ENCODE peak calls at places on chromosomes 5 and 9, in five cellular contexts. One of them, this sample, is unnamed.
A peak's percentile ranks its signal among the peaks of the same experiment; 100 is the strongest.

GRCh38 chr9:122816163-122816867 is 12.1 kb downstream of the PDCL start:
- DNase-seq in OCI-LY7: no peak
- DNase-seq in mesenchymal stem cell: no peak
- DNase-seq in neuronal stem cell: no peak
- DNase-seq in fibroblast of lung: no peak
- DNase-seq in this sample: no peak

GRCh38 chr9:131432597-131433301 is 38.9 kb downstream of the PRRC2B start:
- DNase-seq in OCI-LY7: no peak
- DNase-seq in mesenchymal stem cell: peak; percentile 94
- DNase-seq in neuronal stem cell: no peak
- DNase-seq in fibroblast of lung: peak; percentile 93
- DNase-seq in this sample: no peak

GRCh38 chr5:13553896-13554295 is 390.6 kb downstream of the DNAH5 start:
- DNase-seq in OCI-LY7: no peak
- DNase-seq in mesenchymal stem cell: no peak
- DNase-seq in neuronal stem cell: peak; percentile 49
- DNase-seq in fibroblast of lung: no peak
- DNase-seq in this sample: peak; percentile 76

GRCh38 chr5:119105971-119106370 is 35.1 kb downstream of the DMXL1 start:
- DNase-seq in OCI-LY7: no peak
- DNase-seq in mesenchymal stem cell: no peak
- DNase-seq in neuronal stem cell: peak; percentile 12
- DNase-seq in fibroblast of lung: no peak
- DNase-seq in this sample: peak; percentile 67

GRCh38 chr9:17843236-17843635 is 264.4 kb downstream of the SH3GL2 start:
- DNase-seq in OCI-LY7: no peak
- DNase-seq in mesenchymal stem cell: no peak
- DNase-seq in neuronal stem cell: no peak
- DNase-seq in fibroblast of lung: no peak
- DNase-seq in this sample: no peak

GRCh38 chr5:61289669-61290363 is 42.2 kb upstream of the ZSWIM6 start:
- DNase-seq in OCI-LY7: no peak
- DNase-seq in mesenchymal stem cell: peak; percentile 20
- DNase-seq in neuronal stem cell: no peak
- DNase-seq in fibroblast of lung: no peak
- DNase-seq in this sample: no peak

GRCh38 chr9:91089405-91090131 is 272.1 kb downstream of the AUH start:
- DNase-seq in OCI-LY7: peak; percentile 61
- DNase-seq in mesenchymal stem cell: peak; percentile 60
- DNase-seq in neuronal stem cell: no peak
- DNase-seq in fibroblast of lung: peak; percentile 83
- DNase-seq in this sample: peak; percentile 28

GRCh38 chr5:178364326-178364675 is 131.7 kb upstream of the PHYKPL start:
- DNase-seq in OCI-LY7: no peak
- DNase-seq in mesenchymal stem cell: no peak
- DNase-seq in neuronal stem cell: no peak
- DNase-seq in fibroblast of lung: no peak
- DNase-seq in this sample: no peak

GRCh38 chr5:79829260-79829659 is 139.6 kb downstream of the CMYA5 start:
- DNase-seq in OCI-LY7: peak; percentile 14
- DNase-seq in mesenchymal stem cell: peak; percentile 2
- DNase-seq in neuronal stem cell: no peak
- DNase-seq in fibroblast of lung: no peak
- DNase-seq in this sample: peak; percentile 71

GRCh38 chr5:151037561-151038291 is 17.3 kb downstream of the GPX3 start:
- DNase-seq in OCI-LY7: no peak
- DNase-seq in mesenchymal stem cell: peak; percentile 80
- DNase-seq in neuronal stem cell: no peak
- DNase-seq in fibroblast of lung: peak; percentile 87
- DNase-seq in this sample: no peak

GRCh38 chr5:102561894-102562760 is 63.3 kb upstream of the SLCO6A1 start:
- DNase-seq in OCI-LY7: peak; percentile 16
- DNase-seq in mesenchymal stem cell: peak; percentile 36
- DNase-seq in neuronal stem cell: peak; percentile 27
- DNase-seq in fibroblast of lung: peak; percentile 8
- DNase-seq in this sample: peak; percentile 67
- H3K4me2 ChIP-seq in OCI-LY7: no peak overlapping the region
- H3K4me2 ChIP-seq in mesenchymal stem cell: no peak overlapping the region
- H3K4me2 ChIP-seq in neuronal stem cell: no peak overlapping the region
- H3K4me2 ChIP-seq in fibroblast of lung: no peak overlapping the region
- H3K4me2 ChIP-seq in this sample: no peak overlapping the region

DNA sequence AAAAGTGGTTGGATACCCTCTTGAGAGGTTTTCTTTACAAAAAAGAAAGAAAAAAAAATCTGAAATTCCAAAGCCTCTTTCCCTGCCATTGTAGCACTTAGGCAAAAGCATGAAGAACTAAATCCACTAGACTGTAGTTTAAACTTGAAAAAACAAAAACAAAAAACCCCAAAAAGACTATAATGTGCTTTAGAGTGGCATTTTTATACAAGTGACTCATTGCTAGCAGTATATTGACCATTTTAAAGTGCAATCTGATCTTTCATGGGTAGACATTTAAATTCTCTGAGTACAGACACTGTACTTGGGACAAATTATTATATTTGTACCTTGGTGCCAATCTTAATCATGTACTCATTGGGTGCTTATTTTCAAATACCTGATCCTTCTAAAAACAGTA is 50.8 kb downstream of the NDFIP1 start:
- DNase-seq in OCI-LY7: no peak
- DNase-seq in mesenchymal stem cell: no peak
- DNase-seq in neuronal stem cell: no peak
- DNase-seq in fibroblast of lung: no peak
- DNase-seq in this sample: no peak
- H3K27ac ChIP-seq in OCI-LY7: no peak overlapping the region
- H3K27ac ChIP-seq in mesenchymal stem cell: no peak overlapping the region
- H3K27ac ChIP-seq in neuronal stem cell: no peak overlapping the region
- H3K27ac ChIP-seq in fibroblast of lung: no peak overlapping the region
- H3K27ac ChIP-seq in this sample: no peak overlapping the region

GRCh38 chr9:135714242-135715055 is 12.5 kb downstream of the KCNT1 start:
- DNase-seq in OCI-LY7: no peak
- DNase-seq in mesenchymal stem cell: no peak
- DNase-seq in neuronal stem cell: peak; percentile 65
- DNase-seq in fibroblast of lung: no peak
- DNase-seq in this sample: peak; percentile 85
- H3K4me2 ChIP-seq in OCI-LY7: no peak overlapping the region
- H3K4me2 ChIP-seq in mesenchymal stem cell: no peak overlapping the region
- H3K4me2 ChIP-seq in neuronal stem cell: peak overlapping the region; percentile 94
- H3K4me2 ChIP-seq in fibroblast of lung: no peak overlapping the region
- H3K4me2 ChIP-seq in this sample: peak overlapping the region; percentile 71

DNA sequence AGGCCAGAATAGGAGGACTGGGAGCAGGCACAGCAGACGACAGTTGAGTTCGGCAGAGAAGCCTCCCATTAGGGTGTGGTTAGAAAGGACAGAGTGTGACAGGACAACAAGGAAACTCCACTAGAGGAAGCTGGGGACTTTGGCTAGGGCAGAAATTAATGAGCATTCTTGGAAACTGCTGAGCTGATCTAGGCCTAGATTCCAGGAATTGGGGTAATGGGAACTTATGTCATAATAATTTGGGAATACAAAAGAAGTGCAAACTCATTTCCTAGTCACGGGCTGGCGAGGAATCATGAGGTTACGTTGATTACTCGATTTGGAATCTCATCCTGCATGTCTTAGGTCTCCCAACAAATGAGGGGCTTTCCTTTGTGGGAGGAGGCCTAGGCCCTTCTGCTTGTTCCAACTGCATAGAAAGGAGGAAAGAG is 144.6 kb upstream of the RPS23 start:
- DNase-seq in OCI-LY7: no peak
- DNase-seq in mesenchymal stem cell: no peak
- DNase-seq in neuronal stem cell: no peak
- DNase-seq in fibroblast of lung: peak; percentile 43
- DNase-seq in this sample: no peak
- H3K27ac ChIP-seq in OCI-LY7: no peak overlapping the region
- H3K27ac ChIP-seq in mesenchymal stem cell: no peak overlapping the region
- H3K27ac ChIP-seq in neuronal stem cell: no peak overlapping the region
- H3K27ac ChIP-seq in fibroblast of lung: no peak overlapping the region
- H3K27ac ChIP-seq in this sample: no peak overlapping the region

DNA sequence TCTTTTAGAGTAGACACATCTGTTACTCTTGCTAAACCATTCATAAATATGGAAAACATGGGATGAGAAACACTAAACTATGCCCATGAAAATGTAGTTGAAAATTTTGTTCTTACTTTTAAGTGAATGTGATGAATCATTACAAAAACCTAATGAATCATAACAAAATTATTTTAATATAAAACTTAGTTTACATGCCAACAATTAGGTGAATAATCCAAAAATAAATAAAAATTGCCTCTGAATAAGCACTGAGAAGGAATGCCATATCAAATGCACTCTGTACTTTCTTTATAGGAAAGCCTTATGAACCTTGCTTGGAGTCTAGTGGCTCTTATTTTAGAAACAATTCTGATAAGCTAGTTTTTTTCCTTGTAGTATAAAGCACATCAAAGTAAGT is 297.7 kb upstream of the EFNA5 start:
- DNase-seq in OCI-LY7: no peak
- DNase-seq in mesenchymal stem cell: no peak
- DNase-seq in neuronal stem cell: no peak
- DNase-seq in fibroblast of lung: peak; percentile 17
- DNase-seq in this sample: no peak
- H3K4me2 ChIP-seq in OCI-LY7: no peak overlapping the region
- H3K4me2 ChIP-seq in mesenchymal stem cell: no peak overlapping the region
- H3K4me2 ChIP-seq in neuronal stem cell: no peak overlapping the region
- H3K4me2 ChIP-seq in fibroblast of lung: peak overlapping the region; percentile 42
- H3K4me2 ChIP-seq in this sample: no peak overlapping the region

DNA sequence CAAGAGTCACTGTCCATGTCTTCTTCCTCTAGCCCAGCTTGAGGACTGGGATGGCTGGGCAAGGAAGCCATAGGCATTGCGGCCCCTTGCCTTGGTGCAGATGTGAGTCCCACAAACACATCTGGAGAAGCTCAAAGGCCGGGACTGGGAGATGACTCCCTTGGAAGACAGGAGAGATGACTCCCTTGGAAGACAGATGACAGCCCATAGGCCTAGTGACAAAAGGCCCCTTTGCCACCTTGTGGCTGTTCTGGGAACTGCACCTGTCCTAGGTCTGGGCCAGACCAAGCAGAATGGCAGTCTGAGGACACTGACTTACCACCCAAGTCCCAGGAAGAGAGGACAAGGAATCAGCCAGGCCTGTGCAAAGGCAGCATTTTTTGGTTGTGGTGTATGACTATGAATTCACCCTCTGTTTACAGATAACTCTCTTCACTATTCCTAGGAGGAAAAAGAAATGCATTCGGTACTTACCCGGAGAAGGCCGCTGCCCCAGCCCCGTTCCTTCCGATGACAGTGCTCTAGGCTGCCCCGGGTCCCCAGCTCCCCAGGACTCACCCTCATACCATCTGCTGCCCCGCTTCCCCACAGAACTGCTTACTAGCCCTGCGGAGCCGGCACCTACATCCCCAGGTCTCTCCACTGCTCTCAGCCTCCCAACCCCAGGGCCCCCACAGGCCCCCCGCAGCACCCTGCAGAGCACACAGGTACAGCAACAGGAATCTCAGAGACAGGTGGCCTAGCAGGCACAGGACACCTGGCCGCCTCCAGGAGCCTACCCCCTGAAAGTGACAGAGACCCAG is 30.8 kb downstream of the SKP1 start:
- DNase-seq in OCI-LY7: peak; percentile 75
- DNase-seq in mesenchymal stem cell: peak; percentile 81
- DNase-seq in neuronal stem cell: peak; percentile 81
- DNase-seq in fibroblast of lung: peak; percentile 65
- DNase-seq in this sample: peak; percentile 81
- H3K27ac ChIP-seq in OCI-LY7: no peak overlapping the region
- H3K27ac ChIP-seq in mesenchymal stem cell: no peak overlapping the region
- H3K27ac ChIP-seq in neuronal stem cell: no peak overlapping the region
- H3K27ac ChIP-seq in fibroblast of lung: no peak overlapping the region
- H3K27ac ChIP-seq in this sample: no peak overlapping the region

This sample was measured in neural progenitor cell.